ENCODE peak calls at places on chromosomes 16 and 17, in six cellular contexts. E is spleen, W is BJ, R is endodermal cell, D is left ventricle myocardium inferior, P is tibial artery. V is an unnamed sample.

GRCh38 chr17:51258756-51259573 is 884 bp downstream of the MBTD1 start:
- DNase-seq in E (peak), W (no peak), R (peak), D (no peak), P (no peak), V (no peak)

GRCh38 chr16:14427371-14427948 is 202.6 kb downstream of the PARN start:
- DNase-seq in E (no peak), W (no peak), R (no peak), D (no peak), P (peak), V (no peak)

GRCh38 chr17:10193632-10194031 is 4.8 kb downstream of the GAS7 start:
- DNase-seq in E (no peak), W (no peak), R (no peak), D (no peak), P (no peak), V (no peak)

GRCh38 chr17:81510798-81511549 is 1.6 kb downstream of the ACTG1 start:
- DNase-seq in E (peak), W (no peak), R (peak), D (no peak), P (peak), V (no peak)

GRCh38 chr17:42287305-42288077 is 807 bp upstream of the STAT5A start:
- DNase-seq in E (peak), W (no peak), R (peak), D (peak), P (peak), V (no peak)

GRCh38 chr17:17008998-17009397 is 33.3 kb upstream of the MPRIP start:
- DNase-seq in E (no peak), W (no peak), R (no peak), D (peak), P (no peak), V (no peak)

GRCh38 chr17:1304522-1304921 is 25.1 kb downstream of the TRARG1 start:
- DNase-seq in E (no peak), W (no peak), R (no peak), D (no peak), P (no peak), V (no peak)

GRCh38 chr17:38879878-38880727 is 10.2 kb downstream of the LASP1 start:
- DNase-seq in E (no peak), W (peak), R (peak), D (no peak), P (no peak), V (no peak)

GRCh38 chr17:72930031-72930430 is 162.5 kb downstream of the SLC39A11 start:
- DNase-seq in E (no peak), W (no peak), R (no peak), D (no peak), P (no peak), V (no peak)

GRCh38 chr17:17391575-17392370 is 85.0 kb upstream of the MED9 start:
- DNase-seq in E (no peak), W (no peak), R (peak), D (no peak), P (no peak), V (no peak)

GRCh38 chr17:15963670-15964110 is 18.8 kb downstream of the ADORA2B start:
- DNase-seq in E (no peak), W (no peak), R (no peak), D (no peak), P (no peak), V (no peak)

GRCh38 chr17:57215317-57215716 is 41.0 kb upstream of the MSI2 start:
- DNase-seq in E (no peak), W (no peak), R (no peak), D (no peak), P (peak), V (no peak)

GRCh38 chr16:83713597-83713996 is 94.2 kb upstream of the HSBP1 start:
- DNase-seq in E (no peak), W (no peak), R (peak), D (no peak), P (no peak), V (no peak)

GRCh38 chr17:73465130-73465529 is 153.3 kb upstream of the CDC42EP4 start:
- DNase-seq in E (no peak), W (no peak), R (no peak), D (no peak), P (no peak), V (no peak)

GRCh38 chr17:66406701-66407644 is 104.6 kb downstream of the PRKCA start:
- DNase-seq in E (no peak), W (no peak), R (no peak), D (no peak), P (no peak), V (no peak)

GRCh38 chr17:34099859-34100258 is 155.2 kb upstream of the CCL2 start:
- DNase-seq in E (no peak), W (no peak), R (peak), D (no peak), P (no peak), V (no peak)

GRCh38 chr17:16512011-16512410 is 20.0 kb upstream of the LRRC75A start:
- DNase-seq in E (peak), W (no peak), R (peak), D (no peak), P (peak), V (no peak)

GRCh38 chr16:68902376-68903345 is 59.3 kb downstream of the TANGO6 start:
- DNase-seq in E (no peak), W (no peak), R (peak), D (no peak), P (no peak), V (no peak)

GRCh38 chr16:351804-352520 is 561 bp downstream of the AXIN1 start:
- DNase-seq in E (peak), W (no peak), R (no peak), D (peak), P (no peak), V (no peak)

GRCh38 chr17:69335018-69335417 is 8.1 kb upstream of the ABCA5 start:
- DNase-seq in E (no peak), W (no peak), R (no peak), D (no peak), P (no peak), V (no peak)

GRCh38 chr16:66561381-66562080 is 4.7 kb upstream of the CMTM1 start:
- DNase-seq in E (no peak), W (no peak), R (no peak), D (no peak), P (no peak), V (no peak)

GRCh38 chr16:72242757-72243156 is 70.8 kb upstream of the PMFBP1 start:
- DNase-seq in E (no peak), W (no peak), R (no peak), D (no peak), P (no peak), V (no peak)

GRCh38 chr17:9837551-9838471 is 12.1 kb downstream of the GLP2R start:
- DNase-seq in E (no peak), W (peak), R (peak), D (peak), P (peak), V (peak)

GRCh38 chr17:39863918-39864746 is at the start of gene IKZF3:
- DNase-seq in E (peak), W (no peak), R (peak), D (peak), P (peak), V (no peak)

DNA sequence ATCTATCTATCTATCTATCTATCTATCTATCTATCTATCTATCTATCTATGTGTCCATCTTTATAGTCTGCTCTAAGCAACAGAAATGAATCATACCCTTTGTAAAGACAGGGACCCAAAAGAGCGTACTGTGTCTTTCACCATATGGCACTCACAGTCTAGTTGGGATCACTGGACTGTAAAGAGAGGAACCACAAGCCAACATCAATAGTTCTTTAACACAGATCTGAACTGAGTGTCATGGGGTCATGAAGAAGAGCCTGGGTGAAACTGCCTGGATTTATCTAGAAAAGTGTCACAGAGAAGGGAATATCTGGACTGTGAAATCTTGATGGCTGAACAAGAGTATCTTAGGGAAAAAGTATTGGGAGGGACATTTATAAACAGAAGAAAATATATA is 619.1 kb upstream of the SOX9 start:
- DNase-seq in E (no peak), W (no peak), R (no peak), D (no peak), P (no peak), V (no peak)
- TF ChIP-seq CTCF in E (no peak), W (no peak), R (no peak), D (no peak), P (no peak), V (no peak)

GRCh38 chr17:36131931-36132330 is 28.3 kb downstream of the CCL4 start:
- DNase-seq in E (no peak), W (no peak), R (no peak), D (no peak), P (no peak), V (no peak)

GRCh38 chr17:36132421-36132831 is 28.8 kb downstream of the CCL4 start:
- DNase-seq in E (no peak), W (no peak), R (no peak), D (no peak), P (no peak), V (no peak)

GRCh38 chr17:36133629-36134259 is 30.1 kb downstream of the CCL4 start:
- DNase-seq in E (no peak), W (no peak), R (peak), D (no peak), P (no peak), V (no peak)

GRCh38 chr17:36129616-36130015 is 26.0 kb downstream of the CCL4 start:
- DNase-seq in E (no peak), W (no peak), R (no peak), D (no peak), P (no peak), V (no peak)

DNA sequence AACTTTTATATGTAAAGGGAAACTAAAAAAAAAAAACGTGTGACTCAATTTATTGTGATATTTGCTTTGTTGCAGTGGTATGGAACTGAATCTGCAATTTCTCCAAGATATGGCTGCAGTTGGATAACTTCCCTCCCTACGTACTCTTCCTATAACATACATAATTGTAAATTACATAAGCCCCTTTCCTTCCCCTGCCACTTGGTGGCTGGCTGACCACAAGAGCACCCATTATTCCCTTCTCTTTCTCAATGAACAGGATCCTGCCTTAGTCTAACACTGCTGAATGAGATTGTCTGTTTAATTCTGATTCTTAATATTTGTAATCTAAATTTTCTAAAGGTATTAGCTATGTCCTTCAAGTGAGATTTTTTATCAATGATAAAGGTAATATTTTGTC is 27.8 kb downstream of the CCL4 start:
- DNase-seq in E (no peak), W (no peak), R (no peak), D (no peak), P (no peak), V (no peak)
- TF ChIP-seq CTCF in E (no peak), W (no peak), R (peak), D (no peak), P (no peak), V (no peak)

DNA sequence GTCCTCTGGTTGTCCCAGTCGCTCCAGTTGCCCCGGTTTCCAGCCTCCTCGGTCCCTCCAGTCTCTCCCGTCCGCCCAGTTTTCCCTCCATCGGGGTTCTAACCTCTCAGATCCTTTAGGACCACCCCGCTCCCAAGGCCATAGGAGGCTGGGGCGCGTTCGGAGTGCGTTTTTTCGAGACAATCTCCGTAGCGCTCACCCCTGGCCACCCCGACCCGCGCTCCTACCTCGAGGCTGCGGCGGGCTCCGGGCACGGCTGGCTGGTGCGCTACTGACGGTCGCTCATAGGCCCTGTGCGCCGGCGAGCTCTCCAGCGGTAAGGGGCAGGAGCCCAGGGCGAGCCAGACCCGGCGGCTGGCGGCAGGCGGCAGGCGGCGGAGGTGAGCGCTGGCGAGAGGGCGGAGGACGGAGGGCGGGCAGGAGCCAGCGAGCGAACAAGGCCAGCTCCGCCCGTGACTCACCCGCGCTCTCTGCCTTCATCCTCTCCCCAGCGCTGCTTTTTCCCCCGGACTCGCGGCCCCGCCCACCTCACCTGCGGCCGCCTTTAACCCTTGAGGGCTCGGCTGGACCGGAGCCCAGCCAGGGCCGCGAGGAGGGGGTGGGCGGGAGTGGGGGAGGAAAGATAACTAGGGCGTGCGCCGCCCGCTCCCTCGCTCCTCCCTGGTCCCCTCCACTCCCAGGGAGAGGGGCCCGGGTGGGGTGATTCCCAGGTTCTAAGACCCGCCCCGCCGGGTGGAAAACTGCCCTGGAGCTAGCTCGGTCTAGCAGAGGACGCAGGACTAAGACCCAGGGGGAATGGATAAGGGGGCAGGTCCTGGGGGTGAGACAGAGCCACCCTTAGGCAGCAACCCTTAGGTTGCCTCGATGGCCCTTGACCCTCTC is at the start of gene SP6:
- DNase-seq in E (peak), W (no peak), R (peak), D (peak), P (no peak), V (no peak)
- TF ChIP-seq CTCF in E (peak), W (peak), R (peak), D (peak), P (no peak), V (no peak)

GRCh38 chr17:49881054-49881402 is 33.2 kb upstream of the TAC4 start:
- DNase-seq in E (no peak), W (no peak), R (peak), D (no peak), P (no peak), V (no peak)

GRCh38 chr17:49878931-49879330 is 31.1 kb upstream of the TAC4 start:
- DNase-seq in E (no peak), W (no peak), R (peak), D (no peak), P (no peak), V (no peak)

GRCh38 chr17:49880291-49881053 is 32.6 kb upstream of the TAC4 start:
- DNase-seq in E (peak), W (no peak), R (peak), D (peak), P (no peak), V (peak)

GRCh38 chr17:49882434-49882833 is 34.6 kb upstream of the TAC4 start:
- DNase-seq in E (no peak), W (no peak), R (no peak), D (no peak), P (no peak), V (no peak)

DNA sequence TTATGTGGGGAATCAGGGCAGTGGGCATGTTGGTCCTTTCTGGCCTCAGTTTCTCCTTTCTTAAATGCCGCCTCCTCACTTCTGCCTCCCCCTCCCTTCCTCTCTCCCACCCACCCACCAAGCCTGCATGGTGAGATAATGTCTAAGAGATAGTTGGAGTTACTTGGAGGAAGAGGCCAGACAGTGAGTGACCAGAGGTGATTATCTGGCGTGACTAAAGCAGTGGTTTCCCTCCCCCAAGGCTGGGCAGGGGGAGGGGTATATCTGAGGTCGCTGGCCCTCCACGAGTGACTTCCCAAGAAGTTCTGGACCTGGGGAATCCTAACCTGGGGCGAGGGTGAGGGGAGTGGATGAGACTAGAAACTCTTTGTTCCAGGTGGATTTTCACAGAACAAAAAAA is 31.6 kb upstream of the TAC4 start:
- DNase-seq in E (no peak), W (no peak), R (no peak), D (no peak), P (no peak), V (no peak)
- TF ChIP-seq CTCF in E (peak), W (no peak), R (no peak), D (no peak), P (no peak), V (no peak)

DNA sequence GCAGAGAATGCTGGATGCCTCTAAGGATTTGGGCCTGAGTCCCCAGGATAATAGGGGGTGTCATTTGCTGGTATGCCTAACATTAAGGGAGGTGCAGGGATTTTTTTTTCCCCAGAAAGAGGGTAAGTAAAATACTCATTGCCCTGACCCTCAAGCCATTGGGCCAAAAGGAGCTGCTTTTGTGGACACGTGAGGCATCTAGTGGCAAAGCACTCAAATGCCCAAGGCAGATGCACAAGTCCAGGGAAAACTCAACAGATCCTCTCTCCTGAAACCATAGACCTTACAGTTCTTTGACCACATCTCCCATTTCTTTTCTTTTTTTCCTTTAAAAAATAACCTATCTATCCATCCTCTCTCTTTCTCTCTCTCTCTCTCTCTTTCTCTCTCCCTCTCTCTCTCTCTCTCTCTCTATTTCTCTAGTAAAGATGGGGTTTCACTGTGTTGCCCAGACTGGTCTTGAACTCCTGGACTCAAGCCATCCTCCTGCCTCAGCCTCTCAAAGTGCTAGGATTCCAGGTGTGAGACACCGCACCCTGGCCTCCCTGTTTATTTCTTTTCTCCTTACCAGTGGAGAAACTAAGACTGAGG is 11.8 kb downstream of the IRX5 start:
- DNase-seq in E (no peak), W (no peak), R (no peak), D (no peak), P (no peak), V (no peak)
- TF ChIP-seq CTCF in E (no peak), W (no peak), R (peak), D (no peak), P (peak), V (no peak)

DNA sequence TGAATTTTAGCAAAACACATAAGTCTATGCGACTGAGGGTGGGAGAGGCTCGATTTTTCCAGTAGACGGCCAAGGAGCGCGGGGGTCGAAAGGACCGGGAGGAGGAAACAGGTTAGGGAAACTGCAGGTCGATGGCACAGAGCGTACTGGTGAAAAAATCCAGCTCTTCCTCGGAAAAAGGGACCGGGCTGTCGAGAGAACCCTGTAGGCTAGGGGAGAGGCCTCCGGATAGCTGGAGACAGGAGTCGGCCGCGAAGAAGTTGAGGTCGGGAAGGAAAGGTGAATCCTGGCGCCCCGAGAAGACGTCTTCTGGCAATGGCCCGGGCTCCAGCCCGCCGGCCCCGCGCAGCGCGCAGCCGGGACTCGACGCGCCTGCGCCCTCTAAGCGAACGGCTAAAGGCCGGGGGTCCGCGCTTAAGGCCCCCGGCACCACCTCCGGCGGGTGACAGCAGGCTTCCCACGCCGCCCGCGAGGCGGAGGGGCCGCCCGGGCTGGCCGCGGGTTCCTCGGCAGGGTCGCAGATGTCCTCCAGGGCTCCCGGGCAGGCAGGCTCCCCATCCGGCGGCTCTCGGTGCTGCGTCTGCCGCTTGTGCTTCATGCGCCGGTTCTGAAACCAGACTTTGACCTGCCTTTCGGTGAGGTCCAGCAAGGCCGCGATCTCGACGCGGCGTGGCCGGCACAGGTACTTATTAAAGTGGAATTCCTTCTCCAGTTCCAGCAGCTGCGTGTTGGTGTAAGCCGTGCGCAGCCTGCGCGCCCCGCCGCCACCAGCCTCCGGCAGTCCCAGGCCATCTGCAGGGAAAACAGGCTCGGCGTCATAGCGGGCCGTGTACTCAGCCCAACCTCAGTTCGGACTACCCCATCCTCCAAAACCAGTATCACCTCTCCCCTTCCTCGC is 1.7 kb downstream of the HOXB2 start:
- DNase-seq in E (no peak), W (no peak), R (peak), D (peak), P (no peak), V (no peak)
- TF ChIP-seq CTCF in E (no peak), W (no peak), R (peak), D (peak), P (peak), V (no peak)

GRCh38 chr17:5661486-5662125 is 77.3 kb upstream of the NLRP1 start:
- DNase-seq in E (no peak), W (no peak), R (peak), D (no peak), P (peak), V (no peak)
- TF ChIP-seq CTCF in E (no peak), W (no peak), R (peak), D (no peak), P (no peak), V (no peak)

V was measured in AG09319.